ENCODE peak calls at places on chromosomes 7 and 10, in eight cellular contexts. X is ovary, C is stomach, T is prostate gland, K is GM12878, J is heart left ventricle, R is body of pancreas, S is Peyer's patch. M is an unnamed sample.

GRCh38 chr7:5598261-5598761 is 174.7 kb upstream of the TNRC18 start:
- DNase-seq in X (no peak), C (no peak), T (no peak), K (no peak), J (no peak), R (no peak), S (no peak), M (no peak)

GRCh38 chr10:1570652-1571051 is 166.7 kb downstream of the ADARB2 start:
- DNase-seq in X (no peak), C (no peak), T (no peak), K (no peak), J (no peak), R (no peak), S (no peak), M (no peak)

GRCh38 chr10:29248987-29249386 is 39.9 kb upstream of the LYZL1 start:
- DNase-seq in X (no peak), C (no peak), T (no peak), K (no peak), J (no peak), R (no peak), S (no peak), M (no peak)

GRCh38 chr7:82019538-82019937 is 249.7 kb upstream of the HGF start:
- DNase-seq in X (no peak), C (no peak), T (no peak), K (no peak), J (no peak), R (no peak), S (no peak), M (no peak)

GRCh38 chr7:72272479-72272878 is 139.7 kb downstream of the CALN1 start:
- DNase-seq in X (no peak), C (no peak), T (no peak), K (no peak), J (no peak), R (no peak), S (no peak), M (no peak)

GRCh38 chr7:15822123-15822495 is 135.6 kb upstream of the MEOX2 start:
- DNase-seq in X (no peak), C (no peak), T (no peak), K (no peak), J (no peak), R (no peak), S (no peak), M (no peak)

GRCh38 chr7:7798510-7798909 is 80.1 kb upstream of the RPA3 start:
- DNase-seq in X (no peak), C (no peak), T (no peak), K (no peak), J (no peak), R (no peak), S (no peak), M (no peak)

GRCh38 chr7:114889646-114890285 is 32.1 kb upstream of the MDFIC start:
- DNase-seq in X (no peak), C (no peak), T (no peak), K (no peak), J (no peak), R (no peak), S (peak; percentile 49), M (no peak)

GRCh38 chr7:151586531-151587270 is 67.0 kb upstream of the RHEB start:
- DNase-seq in X (no peak), C (no peak), T (no peak), K (no peak), J (no peak), R (no peak), S (no peak), M (no peak)

GRCh38 chr7:112669306-112669705 is 120.9 kb downstream of the TMEM168 start:
- DNase-seq in X (no peak), C (no peak), T (no peak), K (no peak), J (no peak), R (no peak), S (no peak), M (no peak)

GRCh38 chr10:79351332-79351731 is 4.1 kb downstream of the PPIF start:
- DNase-seq in X (no peak), C (no peak), T (no peak), K (no peak), J (no peak), R (no peak), S (peak; percentile 44), M (no peak)

GRCh38 chr7:157335991-157336382 is 817 bp upstream of the DNAJB6 start:
- DNase-seq in X (peak; percentile 40), C (no peak), T (no peak), K (no peak), J (no peak), R (no peak), S (no peak), M (no peak)
- TF ChIP-seq POLR2A in X (no peak), C (no peak), T (no peak), K (no peak), J (no peak), R (no peak), S (no peak), M (no peak)

GRCh38 chr10:69858201-69858600 is 56.5 kb downstream of the COL13A1 start:
- DNase-seq in X (no peak), C (no peak), T (no peak), K (no peak), J (no peak), R (no peak), S (no peak), M (no peak)
- H3K4me1 ChIP-seq in X (no peaks in the 10 kb centered on the region), C (peaks cover 22% of the 10 kb centered on the region), T (no peaks in the 10 kb centered on the region), K (no peaks in the 10 kb centered on the region), J (peaks cover 9% of the 10 kb centered on the region), R (peaks cover 6% of the 10 kb centered on the region), S (no peaks in the 10 kb centered on the region), M (no peaks in the 10 kb centered on the region)

DNA sequence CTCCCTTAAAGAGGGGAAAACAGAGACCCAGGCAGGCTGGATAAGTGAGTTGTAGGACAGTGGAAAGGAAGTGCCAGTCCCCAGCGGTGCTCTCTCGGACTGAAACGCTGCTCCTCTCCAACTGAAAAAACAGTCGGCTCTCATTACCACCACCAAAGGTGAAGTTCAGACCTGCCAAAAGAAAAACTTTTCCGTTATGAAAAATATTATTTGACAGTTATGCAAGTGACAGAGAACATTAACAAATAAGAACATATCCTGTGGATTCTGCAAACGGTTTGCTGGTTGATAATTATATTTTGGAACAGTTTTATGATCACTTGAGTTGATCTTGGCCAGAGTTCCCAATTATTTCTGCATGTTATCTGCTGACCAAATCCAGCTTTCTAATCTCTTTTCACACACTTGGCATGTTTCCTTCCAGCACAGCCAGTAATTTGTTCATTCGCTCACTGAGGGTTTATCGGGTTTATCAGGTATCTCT is 82.6 kb downstream of the PTPRE start:
- DNase-seq in X (no peak), C (no peak), T (no peak), K (no peak), J (no peak), R (no peak), S (peak; percentile 37), M (no peak)
- TF ChIP-seq POLR2A in X (no peak), C (no peak), T (no peak), K (no peak), J (no peak), R (no peak), S (no peak), M (peak; percentile 8)

GRCh38 chr7:149458235-149458634 is 2.6 kb downstream of the ZNF777 start:
- DNase-seq in X (no peak), C (no peak), T (no peak), K (no peak), J (no peak), R (no peak), S (no peak), M (no peak)
- H3K4me1 ChIP-seq in X (peaks cover 9% of the 10 kb centered on the region), C (peaks cover 41% of the 10 kb centered on the region), T (peaks cover 12% of the 10 kb centered on the region), K (peaks cover 6% of the 10 kb centered on the region), J (peaks cover 28% of the 10 kb centered on the region), R (peaks cover 21% of the 10 kb centered on the region), S (peaks cover 15% of the 10 kb centered on the region), M (no peaks in the 10 kb centered on the region)

DNA sequence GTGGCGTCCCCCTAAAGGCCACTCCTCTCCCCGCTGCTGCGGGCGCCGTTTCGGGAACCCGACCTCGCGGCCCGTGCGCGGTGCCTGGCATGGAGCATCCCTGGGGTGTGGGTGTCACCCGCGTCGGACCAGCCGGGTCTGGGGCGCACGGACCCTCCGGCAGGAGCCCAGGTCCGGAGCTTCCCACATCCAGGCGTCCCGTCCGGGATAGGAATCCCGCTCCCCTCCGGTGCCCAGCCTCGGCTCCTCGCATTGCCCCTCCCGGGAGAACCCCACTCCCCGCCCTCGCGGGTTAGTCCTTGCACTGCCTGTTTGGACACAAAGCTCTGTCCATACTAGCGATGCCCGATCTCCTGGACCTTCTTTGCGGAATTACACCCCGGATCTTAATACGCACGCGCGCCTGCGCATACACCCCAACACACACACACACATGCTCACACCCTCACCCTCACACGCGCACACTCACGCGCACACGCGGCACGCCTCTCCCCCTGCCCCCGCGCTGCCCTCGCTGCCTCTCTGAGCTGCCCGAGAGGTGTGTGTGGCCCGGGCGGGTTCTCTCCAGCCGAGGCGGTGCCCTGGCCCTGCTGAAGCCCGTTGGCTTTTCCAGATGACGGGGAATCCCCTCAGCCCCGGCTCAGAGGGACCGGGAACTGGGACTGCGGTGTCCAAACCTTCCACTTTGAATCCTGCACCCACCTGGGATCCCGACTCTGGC is 925 bp downstream of the MTURN start:
- DNase-seq in X (peak; percentile 80), C (peak; percentile 71), T (peak; percentile 44), K (no peak), J (peak; percentile 78), R (peak; percentile 68), S (peak; percentile 81), M (peak; percentile 56)
- TF ChIP-seq POLR2A in X (peak; percentile 22), C (no peak), T (peak; percentile 35), K (no peak), J (no peak), R (no peak), S (no peak), M (no peak)

GRCh38 chr10:15197276-15197675 is 28.8 kb upstream of the NMT2 start:
- DNase-seq in X (no peak), C (no peak), T (no peak), K (no peak), J (no peak), R (no peak), S (no peak), M (no peak)

GRCh38 chr10:15197911-15198310 is 29.4 kb upstream of the NMT2 start:
- DNase-seq in X (no peak), C (no peak), T (no peak), K (no peak), J (no peak), R (no peak), S (no peak), M (no peak)

GRCh38 chr10:15200626-15201025 is 32.1 kb upstream of the NMT2 start:
- DNase-seq in X (no peak), C (no peak), T (no peak), K (no peak), J (no peak), R (no peak), S (no peak), M (no peak)

GRCh38 chr10:15202639-15203038 is 34.1 kb upstream of the NMT2 start:
- DNase-seq in X (no peak), C (no peak), T (no peak), K (no peak), J (no peak), R (no peak), S (no peak), M (no peak)

GRCh38 chr10:15201589-15202300 is 33.3 kb upstream of the NMT2 start:
- DNase-seq in X (no peak), C (no peak), T (no peak), K (no peak), J (no peak), R (no peak), S (no peak), M (no peak)
- H3K4me1 ChIP-seq in X (no peaks in the 10 kb centered on the region), C (no peaks in the 10 kb centered on the region), T (no peaks in the 10 kb centered on the region), K (no peaks in the 10 kb centered on the region), J (peaks cover 29% of the 10 kb centered on the region), R (no peaks in the 10 kb centered on the region), S (no peaks in the 10 kb centered on the region), M (no peaks in the 10 kb centered on the region)